ENCODE peak calls at places on chromosomes 2 and 18, in four cellular contexts. U is K562, G is GM12891, D is GM12878. J is an unnamed sample.

GRCh38 chr18:57542801-57543427 is 43.6 kb downstream of the FECH start:
- DNase-seq in U (no peak), G (no peak), D (no peak), J (no peak)

GRCh38 chr18:21897811-21898210 is 157.2 kb downstream of the MIB1 start:
- DNase-seq in U (peak), G (peak), D (no peak), J (peak)

GRCh38 chr2:262117-262516 is 1.7 kb downstream of the SH3YL1 start:
- DNase-seq in U (no peak), G (no peak), D (no peak), J (no peak)

GRCh38 chr18:48775372-48776160 is 175.2 kb downstream of the SMAD7 start:
- DNase-seq in U (no peak), G (no peak), D (no peak), J (no peak)

GRCh38 chr2:238287702-238288649 is at the start of gene PER2:
- DNase-seq in U (peak), G (peak), D (no peak), J (peak)

GRCh38 chr2:64202206-64202864 is 58.1 kb upstream of the PELI1 start:
- DNase-seq in U (no peak), G (no peak), D (peak), J (no peak)

GRCh38 chr2:11320698-11321492 is 23.5 kb downstream of the ROCK2 start:
- DNase-seq in U (peak), G (no peak), D (no peak), J (no peak)

GRCh38 chr18:80210312-80211083 is 36.8 kb downstream of the PARD6G start:
- DNase-seq in U (no peak), G (no peak), D (no peak), J (no peak)

GRCh38 chr2:157302492-157303099 is 23.0 kb downstream of the ERMN start:
- DNase-seq in U (peak), G (no peak), D (peak), J (peak)

GRCh38 chr2:28406276-28407096 is 13.8 kb downstream of the FOSL2 start:
- DNase-seq in U (no peak), G (no peak), D (no peak), J (peak)

GRCh38 chr2:207768891-207769596 is 662 bp downstream of the FZD5 start:
- DNase-seq in U (peak), G (peak), D (no peak), J (peak)

GRCh38 chr18:51234117-51235010 is 36.9 kb upstream of the MEX3C start:
- DNase-seq in U (peak), G (no peak), D (no peak), J (no peak)

GRCh38 chr2:106205488-106205887 is 11.4 kb upstream of the UXS1 start:
- DNase-seq in U (no peak), G (no peak), D (no peak), J (no peak)

GRCh38 chr2:223935459-223936125 is 9.5 kb downstream of the WDFY1 start:
- DNase-seq in U (no peak), G (no peak), D (no peak), J (no peak)

GRCh38 chr2:177495945-177496344 is 103.4 kb downstream of the AGPS start:
- DNase-seq in U (no peak), G (no peak), D (no peak), J (no peak)
- TF ChIP-seq SPI1 in U (no peak), G (no peak), D (no peak), J (no peak)

GRCh38 chr2:123976249-123976648 is 48.8 kb upstream of the CNTNAP5 start:
- DNase-seq in U (no peak), G (no peak), D (no peak), J (no peak)

GRCh38 chr2:123971564-123972318 is 53.3 kb upstream of the CNTNAP5 start:
- DNase-seq in U (no peak), G (no peak), D (no peak), J (no peak)
- TF ChIP-seq SPI1 in U (no peak), G (peak), D (peak), J (no peak)

GRCh38 chr2:98849113-98849512 is 86.9 kb downstream of the CRACDL start:
- DNase-seq in U (no peak), G (no peak), D (no peak), J (no peak)

GRCh38 chr2:98847853-98848252 is 88.2 kb downstream of the CRACDL start:
- DNase-seq in U (no peak), G (no peak), D (no peak), J (no peak)

GRCh38 chr2:98850074-98850473 is 86.0 kb downstream of the CRACDL start:
- DNase-seq in U (no peak), G (no peak), D (no peak), J (no peak)

GRCh38 chr2:98842136-98842535 is 93.9 kb downstream of the CRACDL start:
- DNase-seq in U (no peak), G (no peak), D (no peak), J (no peak)

GRCh38 chr2:98846041-98846440 is 90.0 kb downstream of the CRACDL start:
- DNase-seq in U (no peak), G (no peak), D (no peak), J (no peak)
- TF ChIP-seq SPI1 in U (no peak), G (no peak), D (no peak), J (no peak)

DNA sequence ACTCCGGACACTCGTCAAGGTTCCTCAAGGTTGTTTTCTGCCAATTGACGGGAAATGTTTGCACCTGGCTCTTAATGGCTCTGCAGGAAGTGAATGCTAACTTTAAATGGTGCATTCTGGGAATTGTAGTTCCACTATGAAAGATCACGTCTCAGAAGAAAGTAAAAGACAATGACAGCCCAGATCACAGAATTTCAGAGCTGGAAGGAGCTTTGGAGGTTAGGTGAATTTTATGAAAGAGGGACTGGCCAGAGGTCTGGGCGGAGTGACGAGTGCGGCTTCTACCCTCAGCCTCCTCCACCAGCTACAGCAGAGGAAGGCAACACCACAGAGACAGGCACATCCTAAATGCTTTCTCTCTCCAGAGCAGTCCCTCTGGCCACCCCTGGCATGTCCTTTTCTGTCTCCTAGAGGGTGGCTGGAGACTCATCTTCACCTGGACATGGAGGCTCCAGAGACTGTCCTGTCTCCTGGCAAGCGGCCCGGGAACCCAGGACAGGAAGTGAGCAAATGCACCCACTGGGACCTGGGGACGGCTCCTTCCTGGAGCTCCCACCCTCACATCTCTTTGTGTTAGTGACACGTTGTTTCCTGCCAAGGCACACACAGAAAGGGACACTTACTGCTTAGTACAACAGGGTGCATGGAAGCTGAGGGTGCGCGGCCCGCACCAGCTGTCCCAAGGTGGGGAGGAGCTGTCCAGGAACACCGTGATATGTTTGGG is 19.4 kb downstream of the THAP4 start:
- DNase-seq in U (no peak), G (peak), D (peak), J (no peak)
- TF ChIP-seq SPI1 in U (no peak), G (peak), D (peak), J (no peak)

DNA sequence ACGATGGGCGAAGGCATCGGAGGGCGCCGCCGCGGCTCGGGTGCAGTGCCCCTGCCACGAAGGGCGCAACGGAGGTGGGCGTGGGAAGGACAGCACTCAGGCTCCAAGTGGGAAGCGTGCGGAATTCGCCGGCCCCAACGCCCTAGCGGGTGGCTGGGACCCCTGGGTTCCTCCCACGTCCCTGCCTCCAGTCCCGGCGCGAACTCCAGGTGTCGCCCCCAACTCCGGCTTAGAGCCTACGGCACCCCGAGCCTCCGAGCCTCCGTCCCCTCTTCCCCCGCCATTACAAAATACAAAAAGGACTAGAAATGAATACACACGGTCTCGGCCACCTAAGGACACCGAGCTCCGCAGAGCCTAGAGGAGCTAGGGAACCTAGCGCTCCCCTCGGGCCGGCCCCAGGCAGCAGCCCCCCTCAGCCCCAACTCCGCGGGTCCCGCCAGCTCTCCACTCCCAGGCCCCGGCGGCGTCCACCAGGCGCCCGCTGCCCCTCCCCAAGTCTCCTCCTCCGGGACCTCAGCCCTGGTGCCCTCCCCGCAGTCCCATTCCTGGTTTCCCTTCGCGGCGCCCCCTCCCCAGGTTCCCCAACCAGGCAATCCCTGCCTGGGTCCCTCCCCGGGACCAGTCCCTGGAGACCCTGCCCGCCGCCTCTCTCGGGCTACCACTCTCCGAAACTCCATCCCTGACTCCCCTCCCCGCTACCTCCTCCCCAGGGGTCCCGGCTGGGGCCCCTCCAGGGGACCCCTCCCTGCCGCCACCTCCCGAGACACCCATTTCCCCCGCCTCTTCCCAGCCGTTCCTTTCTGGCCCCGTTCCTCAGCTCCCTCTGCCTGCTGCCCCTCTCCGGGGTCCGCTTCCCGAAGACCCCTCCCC is 1.0 kb downstream of the CYP27C1 start:
- DNase-seq in U (no peak), G (no peak), D (no peak), J (no peak)
- TF ChIP-seq SPI1 in U (no peak), G (no peak), D (no peak), J (no peak)

J was measured in HL-60.